ENCODE peak calls at places on chromosome 14, in five cellular contexts. W is HCT116, T is omental fat pad, J is kidney glomerular epithelial cell, Q is Caco-2. L is an unnamed sample.

GRCh38 chr14:28767851-28768548 is 1.4 kb downstream of the FOXG1 start:
- DNase-seq in W (no peak), T (no peak), J (no peak), Q (no peak), L (no peak)

GRCh38 chr14:69263771-69264170 is 3.8 kb downstream of the GALNT16 start:
- DNase-seq in W (no peak), T (no peak), J (no peak), Q (no peak), L (peak; percentile 87)

GRCh38 chr14:21039059-21039422 is 3.1 kb upstream of the RNASE7 start:
- DNase-seq in W (no peak), T (no peak), J (no peak), Q (no peak), L (peak; percentile 88)

GRCh38 chr14:23349156-23349845 is 3.4 kb downstream of the SLC22A17 start:
- DNase-seq in W (no peak), T (no peak), J (no peak), Q (no peak), L (no peak)

GRCh38 chr14:102928412-102929348 is 6.2 kb downstream of the AMN start:
- DNase-seq in W (peak; percentile 52), T (peak; percentile 46), J (no peak), Q (peak; percentile 95), L (no peak)

GRCh38 chr14:88323086-88323519 is at the start of gene KCNK10:
- DNase-seq in W (no peak), T (no peak), J (no peak), Q (no peak), L (no peak)

GRCh38 chr14:103882503-103883262 is 35.3 kb upstream of the PPP1R13B start:
- DNase-seq in W (no peak), T (no peak), J (no peak), Q (no peak), L (no peak)

GRCh38 chr14:104799657-104800599 is 973 bp upstream of the ZBTB42 start:
- DNase-seq in W (no peak), T (peak; percentile 56), J (no peak), Q (peak; percentile 83), L (peak; percentile 97)

GRCh38 chr14:68692916-68693771 is 99.7 kb downstream of the ZFP36L1 start:
- DNase-seq in W (no peak), T (no peak), J (no peak), Q (no peak), L (peak; percentile 78)

GRCh38 chr14:71022015-71022919 is 115.0 kb downstream of the PCNX1 start:
- DNase-seq in W (peak; percentile 66), T (no peak), J (no peak), Q (no peak), L (no peak)

GRCh38 chr14:74697543-74697942 is 15.3 kb downstream of the AREL1 start:
- DNase-seq in W (no peak), T (no peak), J (no peak), Q (no peak), L (no peak)

GRCh38 chr14:80678436-80678835 is 263.1 kb downstream of the CEP128 start:
- DNase-seq in W (no peak), T (no peak), J (no peak), Q (no peak), L (no peak)

GRCh38 chr14:96062010-96062409 is 22.8 kb downstream of the C14orf132 start:
- DNase-seq in W (no peak), T (no peak), J (no peak), Q (no peak), L (no peak)

GRCh38 chr14:33617154-33617553 is 333.7 kb downstream of the EGLN3 start:
- DNase-seq in W (no peak), T (no peak), J (peak; percentile 54), Q (no peak), L (no peak)

GRCh38 chr14:48690349-48690748 is 895.8 kb downstream of the RPS29 start:
- DNase-seq in W (peak; percentile 8), T (no peak), J (no peak), Q (no peak), L (no peak)

GRCh38 chr14:89466460-89466859 is 49.4 kb upstream of the FOXN3 start:
- DNase-seq in W (no peak), T (no peak), J (no peak), Q (no peak), L (no peak)

GRCh38 chr14:87992349-87992719 is 648 bp downstream of the GALC start:
- DNase-seq in W (no peak), T (no peak), J (no peak), Q (no peak), L (no peak)

GRCh38 chr14:52146504-52146903 is 77.6 kb upstream of the NID2 start:
- DNase-seq in W (no peak), T (no peak), J (no peak), Q (no peak), L (no peak)

GRCh38 chr14:33879684-33880286 is 71.1 kb downstream of the EGLN3 start:
- DNase-seq in W (no peak), T (no peak), J (no peak), Q (no peak), L (no peak)

GRCh38 chr14:104382361-104383087 is 197.0 kb upstream of the C14orf180 start:
- DNase-seq in W (no peak), T (no peak), J (no peak), Q (no peak), L (peak; percentile 68)

GRCh38 chr14:90426663-90427062 is 29.8 kb downstream of the CALM1 start:
- DNase-seq in W (no peak), T (no peak), J (no peak), Q (no peak), L (peak; percentile 73)

GRCh38 chr14:52458721-52459085 is 93.6 kb downstream of the TXNDC16 start:
- DNase-seq in W (no peak), T (no peak), J (no peak), Q (no peak), L (no peak)

GRCh38 chr14:77000340-77001235 is 27.9 kb downstream of the IRF2BPL start:
- DNase-seq in W (no peak), T (no peak), J (peak; percentile 16), Q (no peak), L (no peak)

GRCh38 chr14:93655078-93655750 is 133.1 kb downstream of the PRIMA1 start:
- DNase-seq in W (peak; percentile 48), T (no peak), J (peak; percentile 19), Q (peak; percentile 67), L (no peak)

GRCh38 chr14:90842726-90843125 is 26.5 kb upstream of the TTC7B start:
- DNase-seq in W (no peak), T (no peak), J (no peak), Q (no peak), L (no peak)

GRCh38 chr14:23359722-23360447 is 5.1 kb downstream of the EFS start:
- DNase-seq in W (no peak), T (no peak), J (no peak), Q (no peak), L (no peak)

GRCh38 chr14:77097006-77097688 is 911 bp upstream of the CIPC start:
- DNase-seq in W (no peak), T (no peak), J (peak; percentile 37), Q (no peak), L (no peak)

GRCh38 chr14:95445161-95445560 is 71.3 kb downstream of the SYNE3 start:
- DNase-seq in W (no peak), T (no peak), J (no peak), Q (no peak), L (no peak)

GRCh38 chr14:80464531-80465149 is 253.3 kb upstream of the DIO2 start:
- DNase-seq in W (no peak), T (no peak), J (no peak), Q (no peak), L (no peak)

GRCh38 chr14:91299483-91300115 is 55.1 kb upstream of the GPR68 start:
- DNase-seq in W (no peak), T (no peak), J (no peak), Q (no peak), L (peak; percentile 56)